ENCODE peak calls at places on chromosomes 5 and 9, in seven cellular contexts. G is neuronal stem cell, L is IMR-90, U is H9, V is H1, X is mesenchymal stem cell, R is trophoblast cell. H is an unnamed sample.

GRCh38 chr5:163163858-163164257 is 273.5 kb upstream of the CCNG1 start:
- DNase-seq in G (no peak), L (no peak), U (no peak), V (no peak), X (no peak), R (no peak), H (no peak)

GRCh38 chr5:179819296-179820126 is 1.2 kb upstream of the SQSTM1 start:
- DNase-seq in G (no peak), L (peak), U (peak), V (no peak), X (peak), R (peak), H (peak)

GRCh38 chr5:23014817-23015216 is 161.7 kb upstream of the CDH12 start:
- DNase-seq in G (no peak), L (no peak), U (no peak), V (no peak), X (no peak), R (no peak), H (no peak)

GRCh38 chr5:110275878-110276277 is 450.6 kb downstream of the TMEM232 start:
- DNase-seq in G (no peak), L (no peak), U (no peak), V (no peak), X (no peak), R (no peak), H (no peak)

GRCh38 chr9:119052339-119053030 is 316.8 kb downstream of the BRINP1 start:
- DNase-seq in G (no peak), L (no peak), U (no peak), V (no peak), X (no peak), R (no peak), H (no peak)

GRCh38 chr5:173802670-173803165 is 85.4 kb upstream of the CPEB4 start:
- DNase-seq in G (no peak), L (peak), U (no peak), V (no peak), X (peak), R (peak), H (peak)

GRCh38 chr5:90134892-90135291 is 274.7 kb downstream of the CETN3 start:
- DNase-seq in G (no peak), L (peak), U (no peak), V (no peak), X (peak), R (peak), H (no peak)

GRCh38 chr5:65840071-65840470 is 86.3 kb upstream of the ERBIN start:
- DNase-seq in G (no peak), L (peak), U (no peak), V (no peak), X (no peak), R (no peak), H (no peak)

GRCh38 chr5:115309751-115310370 is 13.4 kb upstream of the CCDC112 start:
- DNase-seq in G (no peak), L (peak), U (no peak), V (no peak), X (peak), R (peak), H (peak)

GRCh38 chr9:136965771-136966484 is 11.4 kb upstream of the PTGDS start:
- DNase-seq in G (no peak), L (no peak), U (no peak), V (no peak), X (no peak), R (no peak), H (peak)

GRCh38 chr5:16934123-16934522 is 2.0 kb downstream of the MYO10 start:
- DNase-seq in G (peak), L (peak), U (peak), V (peak), X (peak), R (peak), H (peak)

GRCh38 chr5:14178091-14178490 is 34.9 kb downstream of the TRIO start:
- DNase-seq in G (no peak), L (no peak), U (no peak), V (no peak), X (no peak), R (no peak), H (no peak)

GRCh38 chr5:87282254-87282653 is 14.6 kb downstream of the RASA1 start:
- DNase-seq in G (no peak), L (no peak), U (no peak), V (no peak), X (no peak), R (no peak), H (no peak)

GRCh38 chr5:33379757-33380156 is 61.0 kb upstream of the TARS1 start:
- DNase-seq in G (peak), L (peak), U (peak), V (no peak), X (peak), R (peak), H (peak)

GRCh38 chr9:38032266-38032830 is 36.7 kb downstream of the SHB start:
- DNase-seq in G (no peak), L (no peak), U (no peak), V (no peak), X (no peak), R (no peak), H (no peak)

GRCh38 chr9:71987471-71988371 is 72.7 kb downstream of the C9orf57 start:
- DNase-seq in G (no peak), L (no peak), U (no peak), V (no peak), X (no peak), R (no peak), H (no peak)

GRCh38 chr5:168813179-168813968 is 234.2 kb upstream of the PANK3 start:
- DNase-seq in G (no peak), L (no peak), U (no peak), V (no peak), X (no peak), R (no peak), H (peak)

GRCh38 chr9:959914-960313 is 16.5 kb upstream of the DMRT3 start:
- DNase-seq in G (no peak), L (no peak), U (no peak), V (no peak), X (no peak), R (no peak), H (no peak)

GRCh38 chr5:95818181-95819147 is 4.1 kb downstream of the GLRX start:
- DNase-seq in G (no peak), L (no peak), U (no peak), V (no peak), X (no peak), R (peak), H (no peak)

GRCh38 chr9:93893899-93894690 is 61.1 kb downstream of the BARX1 start:
- DNase-seq in G (no peak), L (no peak), U (peak), V (no peak), X (no peak), R (no peak), H (no peak)

GRCh38 chr5:157108961-157109360 is at the start of gene HAVCR2:
- DNase-seq in G (no peak), L (no peak), U (no peak), V (no peak), X (no peak), R (peak), H (no peak)

GRCh38 chr9:119961774-119962408 is 592.7 kb upstream of the BRINP1 start:
- DNase-seq in G (peak), L (peak), U (peak), V (peak), X (peak), R (peak), H (peak)

GRCh38 chr9:19049872-19050636 is 827 bp downstream of the RRAGA start:
- DNase-seq in G (no peak), L (peak), U (no peak), V (no peak), X (peak), R (peak), H (peak)

GRCh38 chr9:106432631-106433030 is 430.3 kb upstream of the ZNF462 start:
- DNase-seq in G (no peak), L (no peak), U (no peak), V (no peak), X (no peak), R (no peak), H (no peak)

GRCh38 chr5:15234366-15234765 is 265.6 kb upstream of the FBXL7 start:
- DNase-seq in G (no peak), L (peak), U (peak), V (peak), X (no peak), R (no peak), H (peak)

GRCh38 chr5:67395790-67396418 is 199.3 kb upstream of the CD180 start:
- DNase-seq in G (no peak), L (no peak), U (no peak), V (no peak), X (no peak), R (no peak), H (no peak)

GRCh38 chr9:1619915-1620705 is 395.0 kb upstream of the SMARCA2 start:
- DNase-seq in G (no peak), L (no peak), U (no peak), V (no peak), X (no peak), R (peak), H (peak)

GRCh38 chr5:65907138-65907537 is 19.2 kb upstream of the ERBIN start:
- DNase-seq in G (no peak), L (no peak), U (no peak), V (no peak), X (no peak), R (no peak), H (no peak)

GRCh38 chr5:143653256-143653655 is 158.7 kb upstream of the HMHB1 start:
- DNase-seq in G (no peak), L (no peak), U (no peak), V (no peak), X (no peak), R (peak), H (no peak)

GRCh38 chr5:107815109-107815508 is 144.4 kb upstream of the EFNA5 start:
- DNase-seq in G (no peak), L (no peak), U (no peak), V (no peak), X (no peak), R (no peak), H (no peak)

GRCh38 chr5:139787568-139788293 is 7.9 kb upstream of the PSD2 start:
- DNase-seq in G (peak), L (peak), U (peak), V (no peak), X (peak), R (peak), H (peak)

GRCh38 chr5:180596115-180596667 is 4.9 kb upstream of the SCGB3A1 start:
- DNase-seq in G (no peak), L (no peak), U (no peak), V (no peak), X (no peak), R (no peak), H (no peak)

GRCh38 chr9:19934301-19934868 is 145.5 kb upstream of the SLC24A2 start:
- DNase-seq in G (no peak), L (peak), U (peak), V (peak), X (peak), R (peak), H (peak)

GRCh38 chr9:101673642-101674041 is 64.8 kb downstream of the GRIN3A start:
- DNase-seq in G (no peak), L (no peak), U (no peak), V (no peak), X (no peak), R (no peak), H (no peak)

GRCh38 chr9:88530051-88530450 is 4.9 kb upstream of the NXNL2 start:
- DNase-seq in G (no peak), L (peak), U (no peak), V (no peak), X (peak), R (peak), H (no peak)

GRCh38 chr9:130689937-130690700 is 3.5 kb upstream of the EXOSC2 start:
- DNase-seq in G (no peak), L (peak), U (peak), V (no peak), X (peak), R (peak), H (peak)

GRCh38 chr9:130693426-130694191 is at the start of gene EXOSC2:
- DNase-seq in G (peak), L (peak), U (peak), V (peak), X (peak), R (peak), H (peak)

GRCh38 chr9:130692365-130692764 is 1.2 kb upstream of the EXOSC2 start:
- DNase-seq in G (peak), L (no peak), U (peak), V (peak), X (peak), R (peak), H (peak)

GRCh38 chr9:130694205-130694604 is 625 bp downstream of the EXOSC2 start:
- DNase-seq in G (no peak), L (no peak), U (no peak), V (no peak), X (no peak), R (no peak), H (no peak)

DNA sequence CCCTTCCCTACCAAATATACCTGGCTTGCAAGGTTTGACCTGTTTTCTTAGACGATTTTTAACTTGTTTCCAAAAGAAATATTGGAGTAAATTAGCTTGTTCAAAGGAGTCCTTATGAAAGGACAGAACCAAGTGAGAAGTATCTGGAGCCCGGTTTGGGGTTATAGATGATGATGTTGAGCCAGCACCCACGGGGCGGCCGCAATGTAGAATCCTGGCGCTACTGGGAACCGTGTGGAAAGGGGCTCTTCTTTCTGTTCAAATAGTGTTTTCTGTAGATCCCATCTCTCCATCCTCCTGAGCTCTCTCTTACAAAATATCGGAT is 517 bp upstream of the EXOSC2 start:
- DNase-seq in G (no peak), L (no peak), U (no peak), V (no peak), X (no peak), R (no peak), H (no peak)
- H3K23ac ChIP-seq in G (no peak), L (peak), U (no peak), V (no peak), X (no peak), R (no peak), H (no peak)

DNA sequence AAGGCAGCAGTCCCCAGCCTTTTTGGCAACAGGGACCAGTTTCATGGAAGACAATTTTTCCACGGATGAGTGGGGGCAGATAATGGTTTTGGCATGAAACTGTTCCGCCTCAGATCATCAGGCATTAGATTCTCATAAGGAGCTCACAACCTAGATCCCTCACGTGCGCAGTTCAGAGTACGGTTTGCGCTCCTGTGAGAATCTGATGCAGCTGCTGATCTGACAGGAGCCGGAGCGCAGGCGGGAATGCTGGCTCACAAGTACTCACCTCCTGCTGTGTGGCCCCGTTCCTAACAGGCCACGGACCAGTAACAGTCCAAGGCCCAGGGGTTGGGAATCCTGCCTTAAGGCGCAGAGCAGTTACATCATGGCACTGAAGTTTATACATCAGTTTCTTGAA is 3.3 kb upstream of the BRD3 start:
- DNase-seq in G (no peak), L (no peak), U (no peak), V (no peak), X (no peak), R (peak), H (no peak)
- H2AK5ac ChIP-seq in G (peak), L (no peak), U (no peak), V (no peak), X (no peak), R (no peak), H (no peak)

GRCh38 chr9:73437758-73438157 is 286.1 kb downstream of the ANXA1 start:
- DNase-seq in G (no peak), L (no peak), U (no peak), V (no peak), X (peak), R (no peak), H (no peak)

GRCh38 chr9:73441223-73441622 is 289.6 kb downstream of the ANXA1 start:
- DNase-seq in G (no peak), L (no peak), U (no peak), V (no peak), X (no peak), R (no peak), H (no peak)

GRCh38 chr9:73446306-73446705 is 294.6 kb downstream of the ANXA1 start:
- DNase-seq in G (no peak), L (no peak), U (no peak), V (no peak), X (no peak), R (peak), H (no peak)

GRCh38 chr9:73444821-73445220 is 293.2 kb downstream of the ANXA1 start:
- DNase-seq in G (no peak), L (no peak), U (no peak), V (no peak), X (no peak), R (no peak), H (no peak)

GRCh38 chr9:73441890-73442818 is 290.5 kb downstream of the ANXA1 start:
- DNase-seq in G (no peak), L (no peak), U (peak), V (peak), X (peak), R (no peak), H (peak)
- H3K23ac ChIP-seq in G (no peak), L (no peak), U (no peak), V (no peak), X (no peak), R (no peak), H (no peak)

DNA sequence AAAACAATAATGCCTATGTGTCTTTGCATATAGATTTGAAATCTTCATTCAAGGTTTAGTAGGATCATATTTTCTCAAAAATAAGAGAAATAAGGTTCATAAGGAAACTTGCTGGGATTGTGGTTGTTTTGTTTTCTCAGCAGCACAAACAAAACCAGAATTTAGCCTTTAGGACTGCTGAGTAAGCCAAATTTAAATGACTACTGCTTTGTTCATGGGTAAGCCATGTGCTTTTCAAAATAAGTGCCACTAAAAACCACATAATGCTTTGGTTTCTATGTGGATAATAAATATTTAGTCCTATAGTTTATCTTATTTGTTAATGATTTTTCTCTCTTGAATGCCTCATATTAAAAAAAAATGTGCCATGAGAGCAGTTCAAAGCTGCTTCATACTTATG is 38.8 kb downstream of the PTCD2 start:
- DNase-seq in G (no peak), L (no peak), U (no peak), V (no peak), X (no peak), R (no peak), H (no peak)
- H2AK5ac ChIP-seq in G (no peak), L (no peak), U (no peak), V (no peak), X (no peak), R (no peak), H (no peak)